ENCODE peak calls at places on chromosomes 13 and 19, in ten cellular contexts. V is heart left ventricle, H is testis, P is omental fat pad, Q is cardiac muscle cell, U is AG04449, X is GM23338, A is B cell, K is foreskin fibroblast, T is RWPE1. L is an unnamed sample.
A peak's percentile ranks its signal among the peaks of the same experiment; 100 is the strongest.

GRCh38 chr13:113916330-113916815 is 52.5 kb upstream of the GAS6 start:
- DNase-seq in A (no peak), V (no peak), T (peak; percentile 29), P (no peak), H (no peak), Q (peak; percentile 38), U (no peak), X (no peak), K (peak; percentile 82), L (no peak)

GRCh38 chr19:3276341-3276799 is 51.9 kb downstream of the CELF5 start:
- DNase-seq in Q (no peak), X (peak; percentile 95), P (no peak), U (no peak), K (no peak), H (peak; percentile 26), V (no peak), T (peak; percentile 77), A (peak; percentile 59), L (no peak)

GRCh38 chr13:39023761-39024160 is 14.1 kb downstream of the PROSER1 start:
- DNase-seq in V (no peak), T (no peak), X (no peak), H (no peak), U (no peak), K (peak; percentile 11), P (no peak), Q (peak; percentile 58), A (no peak), L (no peak)

GRCh38 chr19:38037151-38037611 is 130.2 kb downstream of the SIPA1L3 start:
- DNase-seq in Q (no peak), X (peak; percentile 27), A (no peak), T (no peak), K (no peak), H (no peak), U (no peak), P (no peak), V (peak; percentile 39), L (no peak)

GRCh38 chr19:10768369-10768768 is 50.5 kb downstream of the DNM2 start:
- DNase-seq in A (no peak), P (no peak), T (no peak), X (no peak), V (peak; percentile 51), H (no peak), U (no peak), Q (no peak), K (no peak), L (no peak)

GRCh38 chr13:78603240-78603947 is at the start of gene POU4F1:
- DNase-seq in V (no peak), K (peak; percentile 51), X (peak; percentile 94), T (peak; percentile 69), P (no peak), Q (peak; percentile 32), H (peak; percentile 88), U (no peak), A (peak; percentile 76), L (no peak)

GRCh38 chr19:15014579-15014978 is 34.7 kb upstream of the CASP14 start:
- DNase-seq in Q (peak; percentile 2), X (peak; percentile 39), H (no peak), K (no peak), A (no peak), T (peak; percentile 26), V (no peak), U (no peak), P (no peak), L (no peak)

GRCh38 chr13:110228936-110229904 is 77.7 kb downstream of the COL4A1 start:
- DNase-seq in X (no peak), Q (no peak), H (no peak), V (no peak), A (no peak), U (no peak), P (no peak), T (no peak), K (peak; percentile 53), L (no peak)

GRCh38 chr13:49536144-49536873 is 40.6 kb downstream of the PHF11 start:
- DNase-seq in P (no peak), Q (no peak), H (no peak), T (no peak), X (no peak), A (no peak), K (no peak), V (no peak), U (no peak), L (no peak)

GRCh38 chr19:14561832-14562351 is 10.0 kb downstream of the NDUFB7 start:
- DNase-seq in K (no peak), P (no peak), X (peak; percentile 49), A (peak; percentile 8), V (peak; percentile 71), U (no peak), Q (peak; percentile 25), T (peak; percentile 58), H (peak; percentile 54), L (no peak)

GRCh38 chr13:32734511-32734910 is 148.3 kb downstream of the PDS5B start:
- DNase-seq in X (no peak), K (peak; percentile 79), P (no peak), A (no peak), V (no peak), H (no peak), T (peak; percentile 52), Q (peak; percentile 53), U (peak; percentile 34), L (no peak)

GRCh38 chr13:30049692-30050091 is 199.3 kb upstream of the UBL3 start:
- DNase-seq in T (no peak), A (no peak), Q (no peak), X (no peak), H (no peak), V (peak; percentile 35), K (no peak), U (no peak), P (no peak), L (no peak)

GRCh38 chr13:97259787-97260641 is 37.9 kb downstream of the MBNL2 start:
- DNase-seq in X (no peak), U (peak; percentile 53), A (no peak), H (no peak), Q (peak; percentile 85), P (no peak), V (no peak), T (peak; percentile 46), K (peak; percentile 76), L (no peak)

GRCh38 chr19:17687141-17687856 is 855 bp downstream of the UNC13A start:
- DNase-seq in V (no peak), T (no peak), Q (no peak), U (no peak), A (no peak), K (no peak), H (no peak), P (no peak), X (peak; percentile 85), L (no peak)

GRCh38 chr13:111853766-111854165 is 213.2 kb upstream of the SOX1 start:
- DNase-seq in H (no peak), X (no peak), Q (no peak), P (no peak), K (no peak), A (no peak), U (no peak), V (no peak), T (no peak), L (no peak)

GRCh38 chr19:48989701-48990291 is 3.3 kb downstream of the GYS1 start:
- DNase-seq in V (peak; percentile 76), P (no peak), A (no peak), H (no peak), T (no peak), X (no peak), U (no peak), K (no peak), Q (no peak), L (no peak)

GRCh38 chr19:58033741-58034475 is at the start of gene ZSCAN1:
- DNase-seq in P (peak; percentile 38), V (peak; percentile 95), K (peak; percentile 98), A (peak; percentile 84), T (no peak), U (peak; percentile 3), Q (peak; percentile 91), H (peak; percentile 97), X (peak; percentile 98), L (peak; percentile 62)

GRCh38 chr19:6470173-6470572 is 6.1 kb downstream of the CRB3 start:
- DNase-seq in T (no peak), X (peak; percentile 37), U (no peak), A (no peak), Q (no peak), K (no peak), P (no peak), V (no peak), H (no peak), L (no peak)
- TF ChIP-seq CTCF in T (no peak), X (no peak), U (no peak), A (no peak), Q (no peak), K (no peak), P (no peak), V (no peak), H (no peak), L (no peak)

GRCh38 chr19:1481893-1482360 is 2.9 kb upstream of the C19orf25 start:
- DNase-seq in X (no peak), A (peak; percentile 51), Q (no peak), K (no peak), V (no peak), U (no peak), H (no peak), T (no peak), P (no peak), L (no peak)

GRCh38 chr19:1481224-1481892 is 2.3 kb upstream of the C19orf25 start:
- DNase-seq in H (no peak), A (peak; percentile 44), K (no peak), V (no peak), T (no peak), P (no peak), U (no peak), X (no peak), Q (no peak), L (no peak)

GRCh38 chr19:1475751-1476437 is 3.1 kb downstream of the C19orf25 start:
- DNase-seq in Q (no peak), U (no peak), V (no peak), P (no peak), A (no peak), T (no peak), H (no peak), X (no peak), K (no peak), L (no peak)

GRCh38 chr19:1482361-1483066 is 3.5 kb upstream of the C19orf25 start:
- DNase-seq in V (no peak), X (no peak), A (peak; percentile 48), T (no peak), Q (no peak), P (no peak), U (no peak), H (no peak), K (no peak), L (no peak)

GRCh38 chr19:1478934-1479707 is at the start of gene C19orf25:
- DNase-seq in H (peak; percentile 97), X (peak; percentile 98), U (peak; percentile 49), A (peak; percentile 99), Q (peak; percentile 95), V (peak; percentile 96), P (peak; percentile 74), T (peak; percentile 93), K (peak; percentile 98), L (peak; percentile 86)
- TF ChIP-seq CTCF in H (no peak), X (no peak), U (no peak), A (no peak), Q (no peak), V (no peak), P (no peak), T (no peak), K (no peak), L (no peak)

GRCh38 chr19:23440791-23441190 is 45.5 kb upstream of the ZNF91 start:
- DNase-seq in H (peak; percentile 29), K (no peak), U (no peak), T (no peak), X (peak; percentile 76), Q (peak; percentile 0), A (no peak), P (no peak), V (no peak), L (no peak)
- TF ChIP-seq CTCF in H (no peak), K (peak; percentile 17), U (peak; percentile 12), T (peak; percentile 32), X (peak; percentile 58), Q (peak; percentile 27), A (peak; percentile 64), P (no peak), V (no peak), L (peak; percentile 26)

GRCh38 chr13:67238277-67238859 is 8.2 kb upstream of the PCDH9 start:
- DNase-seq in T (peak; percentile 5), V (no peak), Q (peak; percentile 55), K (peak; percentile 63), A (no peak), U (no peak), X (peak; percentile 24), H (no peak), P (no peak), L (no peak)
- TF ChIP-seq CTCF in T (peak; percentile 71), V (peak; percentile 79), Q (peak; percentile 60), K (peak; percentile 38), A (peak; percentile 97), U (peak; percentile 38), X (peak; percentile 78), H (peak; percentile 40), P (no peak), L (peak; percentile 93)